ENCODE peak calls at places on chromosome 9, in five cellular contexts. T is K562, E is GM23338, P is H1, S is HCT116. R is an unnamed sample.

GRCh38 chr9:97710356-97711222 is 13.4 kb upstream of the XPA start:
- DNase-seq in T (peak; percentile 75), E (peak; percentile 87), P (no peak), S (peak; percentile 47), R (no peak)

GRCh38 chr9:92508018-92508417 is 25.7 kb upstream of the ASPN start:
- DNase-seq in T (no peak), E (no peak), P (no peak), S (no peak), R (no peak)

GRCh38 chr9:13436591-13436990 is 157.1 kb upstream of the MPDZ start:
- DNase-seq in T (no peak), E (no peak), P (no peak), S (no peak), R (no peak)

GRCh38 chr9:36808246-36808645 is 225.8 kb downstream of the PAX5 start:
- DNase-seq in T (no peak), E (no peak), P (no peak), S (no peak), R (no peak)

GRCh38 chr9:129052592-129052991 is 16.2 kb downstream of the MIGA2 start:
- DNase-seq in T (peak; percentile 12), E (no peak), P (no peak), S (peak; percentile 72), R (no peak)

GRCh38 chr9:107175039-107175438 is 108.0 kb upstream of the RAD23B start:
- DNase-seq in T (no peak), E (no peak), P (no peak), S (no peak), R (no peak)

GRCh38 chr9:37925786-37926736 is 22.1 kb upstream of the SLC25A51 start:
- DNase-seq in T (no peak), E (no peak), P (no peak), S (no peak), R (no peak)

GRCh38 chr9:126395439-126396212 is 69.0 kb downstream of the MVB12B start:
- DNase-seq in T (no peak), E (no peak), P (no peak), S (peak; percentile 31), R (no peak)

GRCh38 chr9:137300607-137301085 is 1.4 kb downstream of the NRARP start:
- DNase-seq in T (peak; percentile 52), E (peak; percentile 84), P (no peak), S (no peak), R (no peak)

GRCh38 chr9:127570533-127571111 is 41.5 kb upstream of the STXBP1 start:
- DNase-seq in T (no peak), E (no peak), P (no peak), S (no peak), R (no peak)

GRCh38 chr9:96382175-96382574 is 1.3 kb downstream of the SLC35D2 start:
- DNase-seq in T (no peak), E (no peak), P (no peak), S (peak; percentile 35), R (no peak)

GRCh38 chr9:4197548-4197947 is 102.3 kb downstream of the GLIS3 start:
- DNase-seq in T (peak; percentile 14), E (peak; percentile 65), P (no peak), S (no peak), R (no peak)

GRCh38 chr9:81560851-81561732 is 128.3 kb downstream of the TLE1 start:
- DNase-seq in T (no peak), E (no peak), P (no peak), S (no peak), R (no peak)

GRCh38 chr9:81559197-81559596 is 130.2 kb downstream of the TLE1 start:
- DNase-seq in T (no peak), E (no peak), P (no peak), S (no peak), R (no peak)

GRCh38 chr9:81557957-81558791 is 131.2 kb downstream of the TLE1 start:
- DNase-seq in T (no peak), E (no peak), P (no peak), S (no peak), R (no peak)

GRCh38 chr9:81557452-81557956 is 131.8 kb downstream of the TLE1 start:
- DNase-seq in T (no peak), E (no peak), P (no peak), S (no peak), R (no peak)

GRCh38 chr9:81559741-81560140 is 129.6 kb downstream of the TLE1 start:
- DNase-seq in T (no peak), E (no peak), P (no peak), S (peak; percentile 65), R (no peak)
- H3K27ac ChIP-seq in T (no peak overlapping the region), E (no peak overlapping the region), P (no peak overlapping the region), S (peak overlapping the region; percentile 36), R (no peak overlapping the region)

DNA sequence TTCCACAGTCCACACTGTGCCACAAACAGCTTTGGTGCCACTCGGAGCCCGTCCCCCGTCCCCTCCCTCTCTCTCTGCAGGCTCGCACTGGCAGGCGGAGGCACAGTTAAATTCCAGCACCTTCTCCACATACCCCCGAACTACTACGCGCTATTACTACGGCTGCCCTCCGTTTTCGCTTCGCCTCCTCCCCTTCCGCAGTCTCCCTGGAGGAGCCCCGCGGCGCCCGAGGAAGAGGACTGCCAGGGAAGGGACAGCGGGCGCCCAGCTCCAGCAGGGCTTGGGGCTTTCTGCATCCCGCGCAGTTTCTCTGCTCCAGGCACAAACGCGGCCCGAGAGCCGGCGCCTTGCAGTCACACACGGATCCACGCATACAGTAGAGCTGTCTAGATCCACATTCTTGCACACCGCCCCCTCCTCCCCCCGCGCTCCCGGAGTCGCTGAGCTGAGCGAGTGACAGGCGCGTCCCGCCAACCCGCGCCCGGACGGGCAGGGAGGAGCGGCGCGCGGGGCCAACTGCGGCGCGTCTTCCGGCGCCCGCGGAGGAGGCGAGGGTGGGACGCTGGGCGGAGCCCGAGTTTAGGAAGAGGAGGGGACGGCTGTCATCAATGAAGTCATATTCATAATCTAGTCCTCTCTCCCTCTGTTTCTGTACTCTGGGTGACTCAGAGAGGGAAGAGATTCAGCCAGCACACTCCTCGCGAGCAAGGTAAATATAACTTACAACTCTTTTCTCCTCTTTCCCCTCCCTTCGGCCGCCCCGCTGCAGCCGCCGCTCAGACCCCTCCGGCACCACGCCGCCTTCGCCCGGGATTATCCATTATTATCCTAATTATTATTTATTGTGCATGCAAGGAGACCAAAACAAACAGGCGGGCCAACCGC is at the start of gene SMARCA2:
- DNase-seq in T (peak; percentile 82), E (peak; percentile 92), P (no peak), S (peak; percentile 84), R (no peak)
- TF ChIP-seq POLR2AphosphoS5 in T (peak; percentile 54), E (no peak), P (no peak), S (peak; percentile 18), R (no peak)

GRCh38 chr9:134423166-134423565 is 96.9 kb downstream of the RXRA start:
- DNase-seq in T (no peak), E (no peak), P (no peak), S (no peak), R (no peak)

GRCh38 chr9:134422301-134422700 is 96.0 kb downstream of the RXRA start:
- DNase-seq in T (peak; percentile 56), E (peak; percentile 46), P (no peak), S (no peak), R (no peak)

GRCh38 chr9:134422701-134423100 is 96.4 kb downstream of the RXRA start:
- DNase-seq in T (no peak), E (no peak), P (no peak), S (no peak), R (no peak)

GRCh38 chr9:134420974-134421432 is 94.7 kb downstream of the RXRA start:
- DNase-seq in T (no peak), E (no peak), P (no peak), S (no peak), R (no peak)

GRCh38 chr9:134421888-134422287 is 95.6 kb downstream of the RXRA start:
- DNase-seq in T (no peak), E (no peak), P (no peak), S (no peak), R (no peak)
- H3K36me3 ChIP-seq in T (no peaks in the 10 kb centered on the region), E (no peaks in the 10 kb centered on the region), P (peaks cover 6% of the 10 kb centered on the region), S (peaks cover 2% of the 10 kb centered on the region), R (peaks cover 32% of the 10 kb centered on the region)

DNA sequence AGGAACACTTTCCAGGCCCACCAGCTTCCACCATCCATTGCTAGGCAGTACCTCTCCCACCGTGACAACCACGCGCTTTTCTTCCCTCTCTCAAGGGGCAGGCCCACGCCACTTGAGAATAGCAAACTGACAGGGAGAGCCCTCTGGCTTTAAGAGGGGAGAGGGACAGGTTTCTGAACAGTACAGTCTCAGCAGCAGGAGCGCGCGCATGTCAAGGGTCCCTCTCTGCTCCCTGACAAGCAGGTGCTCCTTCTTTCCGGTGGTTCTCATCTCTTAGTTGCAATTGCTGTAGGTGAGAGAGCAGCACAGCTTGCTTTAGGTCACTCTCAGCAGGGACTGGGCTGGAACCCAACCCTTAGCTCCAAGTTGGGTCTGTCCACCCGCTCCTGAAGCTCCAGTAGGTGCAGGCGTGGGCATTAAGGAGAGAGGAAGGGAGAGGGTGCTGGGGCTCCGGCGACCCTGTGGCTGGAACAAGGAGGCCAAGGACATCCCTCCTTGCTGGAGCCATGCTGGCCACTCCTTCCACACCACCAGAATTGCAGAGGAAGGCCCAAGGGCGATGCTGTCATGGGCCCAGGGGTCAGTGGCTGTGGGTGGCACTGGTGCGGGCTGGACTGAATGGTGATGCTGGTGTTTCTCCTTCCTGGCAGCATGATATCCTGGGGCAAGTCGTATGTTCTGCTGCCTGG is 9.0 kb upstream of the PHF2 start:
- DNase-seq in T (no peak), E (no peak), P (no peak), S (no peak), R (no peak)
- H3K27ac ChIP-seq in T (peak overlapping the region; percentile 77), E (peak overlapping the region; percentile 87), P (no peak overlapping the region), S (peak overlapping the region; percentile 74), R (peak overlapping the region; percentile 92)

GRCh38 chr9:78321505-78321904 is 24.6 kb downstream of the PSAT1 start:
- DNase-seq in T (no peak), E (no peak), P (no peak), S (no peak), R (no peak)
- TF ChIP-seq POLR2AphosphoS5 in T (no peak), E (no peak), P (peak; percentile 60), S (no peak), R (no peak)

R was measured in vagina.